ENCODE peak calls at places on chromosomes 6 and 20, in six cellular contexts. A is K562, R is SK-N-SH, B is GM23338, F is GM12878, N is HepG2. I is an unnamed sample.

GRCh38 chr6:96700931-96701330 is 136.3 kb downstream of the GPR63 start:
- DNase-seq in A (no peak), R (no peak), B (no peak), F (no peak), N (no peak), I (no peak)

GRCh38 chr6:43242908-43243648 is at the start of gene TTBK1:
- DNase-seq in A (no peak), R (peak), B (peak), F (no peak), N (no peak), I (no peak)

GRCh38 chr6:4125933-4126864 is 9.2 kb downstream of the ECI2 start:
- DNase-seq in A (peak), R (no peak), B (peak), F (no peak), N (peak), I (no peak)

GRCh38 chr6:169204167-169204566 is 49.5 kb downstream of the THBS2 start:
- DNase-seq in A (no peak), R (no peak), B (no peak), F (no peak), N (no peak), I (no peak)

GRCh38 chr6:39328066-39328465 is 5.6 kb upstream of the KCNK16 start:
- DNase-seq in A (no peak), R (no peak), B (no peak), F (no peak), N (no peak), I (no peak)

GRCh38 chr6:154500769-154501171 is 9.7 kb downstream of the CNKSR3 start:
- DNase-seq in A (peak), R (peak), B (peak), F (no peak), N (peak), I (no peak)

GRCh38 chr20:6705106-6705766 is 62.2 kb upstream of the BMP2 start:
- DNase-seq in A (no peak), R (no peak), B (no peak), F (no peak), N (no peak), I (no peak)

GRCh38 chr6:63910863-63911665 is 275.5 kb downstream of the PHF3 start:
- DNase-seq in A (no peak), R (no peak), B (no peak), F (no peak), N (no peak), I (no peak)

GRCh38 chr6:6586671-6587526 is 1.6 kb upstream of the LY86 start:
- DNase-seq in A (no peak), R (no peak), B (no peak), F (peak), N (no peak), I (no peak)

GRCh38 chr20:51440589-51440988 is 101.9 kb downstream of the NFATC2 start:
- DNase-seq in A (no peak), R (no peak), B (no peak), F (no peak), N (no peak), I (no peak)

GRCh38 chr6:20708367-20709124 is 174.3 kb downstream of the CDKAL1 start:
- DNase-seq in A (no peak), R (no peak), B (no peak), F (peak), N (no peak), I (no peak)

DNA sequence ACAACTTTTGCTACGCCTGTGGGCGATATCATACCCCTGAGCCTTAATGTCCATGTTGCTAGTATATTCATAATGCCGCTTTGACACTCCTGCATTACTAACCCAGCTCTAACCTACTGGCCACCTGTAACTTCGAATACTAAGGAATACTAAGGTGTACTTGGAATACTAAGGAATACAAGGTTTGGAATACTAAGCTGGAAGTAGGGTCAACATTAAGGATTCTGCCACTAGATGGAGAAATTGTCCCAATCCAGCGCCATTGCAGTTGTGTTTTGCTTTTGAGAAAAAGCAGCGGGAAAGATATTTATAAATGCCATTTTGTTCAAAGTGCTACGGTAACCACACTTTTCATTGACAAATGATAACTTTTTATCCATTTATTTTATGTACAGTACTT is 10.7 kb downstream of the TBXT start:
- DNase-seq in A (no peak), R (no peak), B (peak), F (no peak), N (peak), I (no peak)
- TF ChIP-seq CTCF in A (peak), R (peak), B (peak), F (peak), N (peak), I (peak)

DNA sequence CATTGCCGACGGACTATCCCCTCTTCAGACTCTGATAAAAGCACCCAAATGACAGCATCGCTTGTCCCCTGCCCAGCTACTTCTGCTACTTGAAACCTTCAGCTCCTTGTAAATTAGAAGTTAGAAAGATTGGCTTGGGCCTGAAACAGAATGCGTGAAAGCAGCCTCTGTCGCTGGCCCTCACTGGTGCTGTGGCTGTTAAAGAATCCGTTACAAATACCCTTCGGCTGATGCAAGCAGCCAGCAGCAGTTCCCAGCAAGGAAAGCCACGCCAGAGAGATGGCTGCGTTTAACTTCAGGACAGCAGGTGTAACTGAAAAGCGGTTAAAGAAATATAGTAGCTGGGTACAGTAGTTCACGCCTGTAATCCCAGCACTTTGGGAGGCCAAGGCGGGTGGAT is 2.4 kb upstream of the PRR18 start:
- DNase-seq in A (no peak), R (no peak), B (peak), F (no peak), N (no peak), I (no peak)
- H3K27ac ChIP-seq in A (no peak), R (no peak), B (no peak), F (no peak), N (no peak), I (no peak)

GRCh38 chr6:54850061-54850460 is 3.5 kb downstream of the FAM83B start:
- DNase-seq in A (no peak), R (no peak), B (no peak), F (no peak), N (no peak), I (no peak)

GRCh38 chr6:54847799-54848597 is 1.4 kb downstream of the FAM83B start:
- DNase-seq in A (no peak), R (no peak), B (peak), F (no peak), N (no peak), I (peak)

GRCh38 chr6:54846857-54847721 is 518 bp downstream of the FAM83B start:
- DNase-seq in A (no peak), R (no peak), B (peak), F (no peak), N (no peak), I (no peak)

DNA sequence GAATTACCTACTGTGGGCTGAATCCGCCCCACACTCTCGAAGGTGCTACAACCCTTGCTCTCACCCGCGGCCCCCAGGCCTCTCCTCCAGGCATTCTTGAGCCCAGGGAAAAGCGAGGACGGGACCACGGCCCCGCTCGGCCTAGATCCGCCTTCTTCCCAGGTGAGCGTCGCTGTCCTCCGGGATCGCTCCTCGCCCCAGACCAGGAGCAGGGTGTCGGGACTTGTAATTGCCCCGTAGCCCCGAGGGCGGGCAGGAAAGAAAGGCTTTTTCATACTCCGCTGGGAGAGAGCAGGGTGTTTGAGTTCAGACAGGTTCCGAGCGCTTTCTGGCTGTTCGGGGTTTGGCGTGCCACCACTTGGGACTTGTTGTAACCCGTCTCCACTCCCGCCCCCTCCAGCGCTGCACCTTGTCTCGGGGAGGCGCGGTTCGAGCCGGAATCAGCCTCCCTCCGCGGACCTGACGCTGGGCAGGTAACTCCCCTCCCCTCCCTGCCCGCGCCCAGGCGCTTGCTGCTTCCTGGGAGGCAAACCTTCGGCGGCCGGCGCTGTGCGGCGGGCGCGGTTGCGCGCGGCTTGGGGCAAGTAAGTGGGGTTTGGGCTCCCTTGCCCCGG is at the start of gene FAM83B:
- DNase-seq in A (no peak), R (no peak), B (peak), F (no peak), N (no peak), I (no peak)
- TF ChIP-seq REST in A (no peak), R (no peak), B (no peak), F (no peak), N (no peak), I (no peak)

DNA sequence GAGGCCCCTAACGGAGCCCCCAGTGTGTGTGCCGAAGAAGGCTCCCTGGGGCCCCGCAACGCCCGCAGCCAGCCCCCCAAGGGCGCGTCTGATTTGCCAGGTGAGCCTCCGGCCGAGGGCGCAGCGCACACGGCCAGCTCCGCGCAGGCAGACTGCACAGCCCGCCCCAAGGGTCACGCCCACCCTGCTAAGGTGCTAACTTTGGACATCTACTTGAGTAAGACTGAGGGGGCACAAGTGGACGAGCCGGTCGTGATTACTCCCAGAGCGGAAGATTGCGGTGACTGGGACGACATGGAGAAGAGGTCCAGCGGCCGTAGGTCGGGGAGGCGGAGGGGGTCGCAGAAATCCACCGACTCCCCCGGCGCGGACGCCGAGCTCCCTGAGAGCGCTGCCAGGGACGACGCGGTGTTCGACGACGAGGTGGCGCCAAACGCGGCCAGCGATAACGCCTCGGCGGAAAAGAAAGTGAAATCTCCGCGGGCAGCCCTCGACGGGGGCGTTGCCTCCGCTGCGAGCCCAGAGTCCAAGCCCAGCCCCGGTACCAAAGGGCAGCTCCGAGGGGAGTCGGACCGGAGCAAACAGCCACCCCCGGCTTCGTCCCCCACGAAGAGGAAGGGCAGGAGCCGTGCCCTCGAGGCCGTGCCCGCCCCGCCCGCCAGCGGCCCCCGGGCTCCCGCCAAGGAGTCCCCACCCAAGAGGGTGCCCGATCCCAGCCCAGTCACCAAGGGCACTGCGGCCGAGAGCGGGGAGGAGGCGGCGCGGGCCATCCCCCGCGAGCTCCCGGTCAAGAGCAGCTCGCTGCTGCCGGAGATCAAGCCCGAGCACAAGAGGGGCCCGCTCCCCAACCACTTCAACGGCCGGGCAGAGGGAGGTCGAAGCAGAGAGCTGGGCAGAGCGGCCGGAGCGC is 117.0 kb downstream of the RTN4IP1 start:
- DNase-seq in A (peak), R (peak), B (peak), F (no peak), N (peak), I (no peak)
- TF ChIP-seq CTCF in A (no peak), R (peak), B (no peak), F (no peak), N (peak), I (peak)

GRCh38 chr6:136549359-136550044 is 720 bp downstream of the MAP7 start:
- DNase-seq in A (peak), R (peak), B (peak), F (no peak), N (no peak), I (no peak)

GRCh38 chr6:136548582-136549330 is 1.5 kb downstream of the MAP7 start:
- DNase-seq in A (no peak), R (no peak), B (no peak), F (no peak), N (no peak), I (no peak)

GRCh38 chr6:136550330-136551071 is at the start of gene MAP7:
- DNase-seq in A (peak), R (peak), B (peak), F (no peak), N (no peak), I (no peak)

GRCh38 chr6:136551103-136551502 is 881 bp upstream of the MAP7 start:
- DNase-seq in A (peak), R (peak), B (no peak), F (no peak), N (no peak), I (no peak)

GRCh38 chr6:136550045-136550329 is 235 bp downstream of the MAP7 start:
- DNase-seq in A (no peak), R (peak), B (no peak), F (no peak), N (no peak), I (no peak)
- H3K27ac ChIP-seq in A (peak), R (peak), B (no peak), F (no peak), N (no peak), I (no peak)

DNA sequence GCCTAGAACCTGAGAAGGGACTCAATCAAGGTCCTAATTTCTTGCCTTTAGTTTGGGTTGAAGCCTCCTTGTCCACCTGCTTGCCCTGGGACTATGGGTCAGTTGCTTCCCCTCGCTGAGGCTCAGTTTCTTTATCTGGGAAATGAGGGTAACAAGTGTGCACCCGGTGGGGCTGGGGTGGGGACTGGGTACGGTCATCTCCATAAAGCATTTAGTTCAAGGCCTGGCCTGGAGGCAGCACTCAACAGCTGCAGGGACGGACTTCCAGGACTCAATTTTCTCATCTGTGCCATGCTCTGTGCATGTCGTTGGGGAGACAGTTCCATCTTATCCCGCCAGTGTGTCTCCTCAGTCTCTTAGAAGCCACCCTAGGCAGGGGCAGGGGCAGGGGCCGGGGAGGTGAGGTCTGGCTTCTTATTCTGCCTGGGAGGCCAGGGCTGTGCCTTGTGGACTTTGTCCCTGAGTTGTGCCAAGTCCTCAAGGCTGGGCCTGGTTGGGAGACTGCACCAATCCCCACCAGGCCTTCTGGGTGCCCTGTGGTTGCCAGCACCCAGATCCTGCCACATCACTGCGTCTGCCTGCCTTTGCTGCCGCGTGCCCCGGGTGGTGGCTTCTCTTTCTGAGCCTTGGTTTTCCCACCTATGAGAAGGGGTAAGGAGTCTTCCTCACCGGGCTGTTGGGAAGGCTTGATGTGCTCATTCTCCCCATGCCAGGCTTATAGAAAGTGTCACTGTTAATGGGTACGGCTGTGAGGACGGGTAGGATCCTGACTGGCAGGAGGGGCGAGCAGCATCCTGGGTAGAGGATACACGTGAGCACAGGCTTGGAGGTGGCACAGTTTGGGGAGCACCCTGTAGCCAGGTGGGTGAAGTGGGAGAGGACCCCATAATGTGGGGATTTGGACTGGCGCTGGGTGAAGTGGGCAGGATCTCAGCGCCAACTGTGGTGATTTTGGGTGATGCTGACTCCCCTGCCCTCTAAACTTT is 8.6 kb downstream of the SRC start:
- DNase-seq in A (no peak), R (peak), B (no peak), F (no peak), N (no peak), I (no peak)
- TF ChIP-seq REST in A (no peak), R (no peak), B (no peak), F (no peak), N (no peak), I (no peak)

GRCh38 chr20:53623127-53623453 is 29.5 kb upstream of the ZNF217 start:
- DNase-seq in A (no peak), R (no peak), B (no peak), F (no peak), N (no peak), I (no peak)

GRCh38 chr20:53617791-53618489 is 24.3 kb upstream of the ZNF217 start:
- DNase-seq in A (no peak), R (no peak), B (no peak), F (no peak), N (no peak), I (no peak)

GRCh38 chr20:53623454-53624206 is 30.0 kb upstream of the ZNF217 start:
- DNase-seq in A (peak), R (peak), B (peak), F (peak), N (peak), I (peak)

GRCh38 chr20:53622247-53623114 is 28.8 kb upstream of the ZNF217 start:
- DNase-seq in A (peak), R (no peak), B (peak), F (peak), N (peak), I (no peak)

DNA sequence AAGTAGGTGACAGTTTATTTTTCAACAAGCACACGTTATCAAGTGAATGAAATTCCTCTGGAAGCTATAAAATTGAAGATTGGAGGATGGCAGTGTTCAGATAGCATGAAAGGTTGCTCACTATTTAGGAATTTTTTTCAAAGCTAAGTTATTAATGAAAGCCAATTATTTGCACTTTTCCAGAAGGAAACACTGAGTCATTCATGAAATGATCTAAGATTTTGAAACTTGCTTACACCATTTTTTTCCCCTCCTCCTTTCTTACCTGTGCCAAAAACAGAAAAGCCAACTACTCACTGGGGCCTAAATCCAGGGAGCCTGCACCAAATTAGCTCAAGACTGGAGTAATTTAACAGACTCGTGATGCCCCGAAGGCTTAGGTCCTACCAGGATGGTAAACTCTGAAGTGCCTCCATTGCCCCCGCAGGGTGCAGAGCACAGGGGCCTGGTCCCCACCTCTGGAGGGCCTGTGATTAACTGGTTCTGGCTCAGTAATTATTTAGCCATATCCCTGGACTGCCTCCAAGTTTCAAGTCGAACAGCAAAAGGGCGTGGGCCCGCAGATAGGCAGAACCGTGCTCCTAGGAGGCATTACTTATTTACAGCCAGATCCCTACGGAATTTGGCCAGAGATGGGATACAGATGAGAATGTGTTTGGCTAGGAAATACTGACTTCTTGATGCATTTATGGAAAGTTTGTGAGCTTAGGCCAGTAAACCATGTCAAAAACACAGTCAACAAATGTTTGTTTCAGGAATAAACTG is 28.0 kb upstream of the ZNF217 start:
- DNase-seq in A (peak), R (peak), B (peak), F (peak), N (peak), I (peak)
- TF ChIP-seq CTCF in A (no peak), R (no peak), B (no peak), F (no peak), N (no peak), I (no peak)

GRCh38 chr20:46400253-46400652 is 6.2 kb downstream of the ELMO2 start:
- DNase-seq in A (no peak), R (no peak), B (no peak), F (no peak), N (no peak), I (no peak)
- H3K27ac ChIP-seq in A (no peak), R (peak), B (peak), F (peak), N (no peak), I (no peak)